ENCODE peak calls at places on chromosome 20, in ten cellular contexts. Q is NCI-H460, V is nephron progenitor cell, Y is Kasumi-1, R is choroid plexus epithelial cell, Z is OCI-LY7, U is endothelial cell, N is fibroblast of villous mesenchyme, E is HTR-8/SVneo, X is GM19239. I is an unnamed sample.

GRCh38 chr20:44745122-44745521 is 543 bp upstream of the KCNK15 start:
- DNase-seq in Y (no peak), Z (no peak), X (no peak), R (no peak), V (no peak), U (no peak), Q (no peak), N (no peak), E (no peak), I (no peak)

GRCh38 chr20:43925215-43925614 is 10.6 kb downstream of the TOX2 start:
- DNase-seq in U (no peak), R (no peak), Q (no peak), Z (no peak), N (no peak), Y (no peak), X (no peak), V (no peak), E (no peak), I (no peak)

GRCh38 chr20:48180039-48180438 is 394.8 kb upstream of the SULF2 start:
- DNase-seq in U (no peak), Z (no peak), X (no peak), R (peak), Y (no peak), N (peak), V (no peak), Q (no peak), E (peak), I (no peak)

GRCh38 chr20:10376271-10377075 is 57.5 kb downstream of the MKKS start:
- DNase-seq in U (no peak), Z (no peak), V (no peak), X (no peak), Q (no peak), E (no peak), Y (no peak), N (peak), R (peak), I (no peak)

GRCh38 chr20:50295762-50296449 is 105.3 kb downstream of the CEBPB start:
- DNase-seq in Q (no peak), Y (no peak), X (no peak), E (no peak), R (no peak), Z (no peak), N (no peak), V (no peak), U (no peak), I (peak)

GRCh38 chr20:8527998-8528397 is 395.9 kb downstream of the PLCB1 start:
- DNase-seq in E (no peak), Z (peak), R (peak), N (peak), X (no peak), Y (peak), V (no peak), U (no peak), Q (peak), I (no peak)

GRCh38 chr20:23754731-23755130 is 4.0 kb upstream of the CST1 start:
- DNase-seq in Q (no peak), X (no peak), N (no peak), Y (no peak), V (no peak), R (no peak), U (no peak), Z (no peak), E (no peak), I (no peak)

GRCh38 chr20:1906361-1907051 is 11.3 kb downstream of the SIRPA start:
- DNase-seq in U (no peak), R (no peak), E (no peak), V (no peak), Y (no peak), X (no peak), N (no peak), Q (no peak), Z (no peak), I (no peak)

GRCh38 chr20:63126876-63127699 is 88.8 kb downstream of the YTHDF1 start:
- DNase-seq in N (no peak), R (no peak), Z (no peak), V (peak), U (no peak), Q (no peak), E (no peak), Y (no peak), X (no peak), I (no peak)

GRCh38 chr20:51480507-51481270 is 61.8 kb downstream of the NFATC2 start:
- DNase-seq in V (no peak), Z (no peak), U (no peak), E (no peak), N (no peak), Y (no peak), X (peak), R (no peak), Q (no peak), I (no peak)

GRCh38 chr20:11000416-11000815 is 326.6 kb upstream of the JAG1 start:
- DNase-seq in N (no peak), X (no peak), E (no peak), Z (no peak), V (no peak), U (no peak), Q (no peak), R (no peak), Y (no peak), I (no peak)

GRCh38 chr20:34022154-34022842 is 28.6 kb downstream of the RALY start:
- DNase-seq in Q (peak), V (no peak), X (peak), R (peak), Y (peak), N (peak), E (peak), U (no peak), Z (peak), I (peak)